ENCODE peak calls at places on chromosomes 2 and 18, in six cellular contexts. V, M, B, U, G and R are unnamed samples.

GRCh38 chr2:196238836-196239380 is 67.5 kb upstream of the STK17B start:
- DNase-seq in U (no peak), G (no peak), B (no peak), V (no peak), M (no peak), R (no peak)

GRCh38 chr18:49016648-49017539 is 66.1 kb upstream of the SMAD7 start:
- DNase-seq in B (no peak), U (peak), V (peak), G (peak), M (peak), R (no peak)

GRCh38 chr2:39059366-39059952 is 61.4 kb downstream of the SOS1 start:
- DNase-seq in M (no peak), G (peak), U (peak), V (peak), B (peak), R (no peak)

GRCh38 chr18:12939161-12939560 is 8.7 kb upstream of the SEH1L start:
- DNase-seq in B (no peak), G (no peak), U (no peak), V (no peak), M (no peak), R (no peak)

GRCh38 chr2:109393211-109393610 is 220.6 kb downstream of the SEPTIN10 start:
- DNase-seq in M (no peak), B (no peak), V (no peak), U (no peak), G (no peak), R (no peak)

GRCh38 chr18:34740101-34740500 is 30.0 kb downstream of the DTNA start:
- DNase-seq in U (no peak), M (no peak), G (no peak), B (no peak), V (no peak), R (no peak)

GRCh38 chr2:236768393-236769140 is 198.9 kb downstream of the ACKR3 start:
- DNase-seq in M (no peak), V (no peak), B (no peak), G (no peak), U (no peak), R (no peak)

GRCh38 chr2:112582314-112582746 is 2.1 kb upstream of the CHCHD5 start:
- DNase-seq in U (peak), G (no peak), M (no peak), V (peak), B (no peak), R (no peak)

GRCh38 chr2:111168528-111168929 is 47.8 kb downstream of the BCL2L11 start:
- DNase-seq in B (peak), M (no peak), U (peak), G (peak), V (no peak), R (no peak)

GRCh38 chr2:71783815-71784214 is 330.5 kb downstream of the DYSF start:
- DNase-seq in M (peak), U (no peak), G (no peak), B (peak), V (no peak), R (no peak)

GRCh38 chr18:56696966-56697365 is 45.8 kb downstream of the WDR7 start:
- DNase-seq in U (peak), M (no peak), G (peak), V (no peak), B (no peak), R (no peak)

DNA sequence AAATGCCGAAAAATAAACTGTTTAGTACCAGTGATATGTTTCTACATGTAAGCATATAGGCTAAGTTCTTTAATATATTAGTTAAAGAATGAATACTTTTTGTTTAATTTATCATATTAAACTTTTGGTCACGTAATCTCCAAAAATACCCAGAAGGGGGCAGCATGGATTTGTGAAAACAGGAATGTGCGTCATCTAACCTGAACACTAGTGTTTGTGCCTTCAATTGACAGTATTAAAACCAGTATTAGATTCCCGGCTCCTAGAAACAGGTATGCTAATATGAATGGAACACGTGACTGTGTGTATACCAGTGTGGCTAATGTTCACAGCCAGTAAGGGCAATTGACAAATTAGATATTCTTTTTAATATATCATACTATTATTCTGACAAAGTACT is 51.8 kb downstream of the WDR7 start:
- DNase-seq in U (peak), M (no peak), G (peak), V (peak), B (peak), R (peak)
- TF ChIP-seq CTCF in U (peak), M (peak), G (peak), V (peak), B (peak), R (peak)

DNA sequence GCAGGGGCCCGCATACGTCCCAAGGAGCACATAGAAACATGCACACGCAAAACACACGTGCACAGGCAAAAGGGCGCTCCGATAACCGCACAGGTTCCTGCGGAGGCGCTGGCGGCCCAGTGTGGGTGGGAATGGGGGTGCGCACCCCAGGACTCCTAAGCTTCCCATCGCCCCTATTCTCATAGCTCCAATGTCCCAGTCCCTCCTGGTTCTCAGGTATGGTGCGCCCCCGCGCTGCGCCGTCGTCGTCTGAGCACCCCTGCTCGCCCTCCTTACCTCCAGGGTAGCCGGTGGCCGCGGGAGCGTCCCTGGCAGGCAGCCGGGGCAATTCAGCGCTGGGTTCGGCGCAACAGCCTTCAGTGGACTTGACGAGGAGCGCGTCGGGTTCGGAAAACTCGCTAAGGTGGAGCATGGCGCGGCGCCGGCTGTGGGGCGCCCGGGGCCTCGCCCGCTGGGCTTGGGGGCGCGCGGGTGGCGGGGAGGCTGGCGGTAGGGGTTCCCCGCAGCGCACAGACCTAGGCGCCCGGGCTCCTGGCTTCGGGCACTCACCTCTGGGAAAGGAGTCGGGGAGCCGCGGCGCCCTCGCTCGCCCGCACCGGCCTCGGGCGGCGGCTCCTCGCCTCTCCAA is 328 bp downstream of the EGR4 start:
- DNase-seq in M (no peak), G (peak), U (no peak), V (peak), B (peak), R (no peak)
- TF ChIP-seq CTCF in M (no peak), G (no peak), U (no peak), V (no peak), B (no peak), R (no peak)

DNA sequence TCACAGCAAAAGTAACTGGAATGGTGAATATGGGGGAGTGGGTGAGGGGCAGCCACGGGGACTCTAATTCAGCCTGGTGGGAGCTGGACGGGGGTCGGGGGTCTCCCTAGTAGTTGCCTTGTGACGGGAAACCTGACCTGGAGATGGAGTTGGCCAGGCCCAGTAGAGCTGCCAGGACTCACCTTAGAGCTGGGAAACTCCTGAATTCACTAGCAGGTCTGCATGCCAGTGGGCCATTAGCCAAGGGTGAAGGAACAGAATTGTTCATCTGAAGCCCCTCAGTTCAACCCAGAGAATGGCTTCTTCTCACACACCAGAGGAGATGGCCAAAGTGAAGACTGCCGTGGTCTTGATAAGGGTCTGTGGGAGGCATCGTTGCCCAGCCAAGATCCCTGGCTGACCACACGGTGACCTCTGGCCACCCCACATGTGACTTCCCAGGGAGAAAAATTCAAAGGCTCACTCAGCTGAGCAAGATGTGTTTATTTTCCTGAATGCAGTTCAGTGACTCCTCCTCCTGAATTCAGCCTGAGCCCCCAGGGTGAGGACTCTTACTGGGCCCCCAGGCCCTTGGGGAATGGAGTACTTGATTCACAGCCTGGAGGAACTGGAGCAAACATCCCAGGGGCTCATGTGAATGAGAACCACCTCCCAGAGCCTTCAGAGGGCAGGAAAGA is 25.1 kb downstream of the MOCOS start:
- DNase-seq in M (no peak), U (no peak), G (no peak), V (no peak), B (no peak), R (no peak)
- TF ChIP-seq CTCF in M (no peak), U (no peak), G (no peak), V (no peak), B (no peak), R (no peak)

GRCh38 chr2:54158311-54158710 is 42.9 kb downstream of the ACYP2 start:
- DNase-seq in M (no peak), V (no peak), B (no peak), U (no peak), G (no peak), R (no peak)

GRCh38 chr2:54166121-54166773 is 50.8 kb downstream of the ACYP2 start:
- DNase-seq in U (peak), B (no peak), M (no peak), G (no peak), V (no peak), R (no peak)

DNA sequence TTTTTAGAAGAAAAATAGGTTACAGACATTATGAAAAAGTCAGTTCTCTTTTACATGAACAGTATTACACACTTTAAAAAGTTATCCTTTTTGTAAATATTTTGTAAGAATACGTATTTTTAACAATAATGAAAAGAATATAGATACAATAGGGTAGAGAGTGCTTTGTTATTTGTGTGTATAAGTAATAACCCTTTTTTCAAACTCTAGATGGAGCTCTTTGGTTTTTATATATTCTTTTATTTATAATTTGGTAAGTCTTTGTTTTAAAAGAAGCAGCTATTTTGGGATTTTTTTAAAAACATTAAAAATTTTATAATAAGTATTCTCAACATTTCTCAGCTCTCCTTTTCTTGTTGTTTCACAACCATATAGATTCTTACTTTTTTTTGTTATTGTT is 46.2 kb downstream of the ACYP2 start:
- DNase-seq in M (no peak), G (no peak), U (no peak), B (no peak), V (no peak), R (no peak)
- TF ChIP-seq CTCF in M (peak), G (no peak), U (peak), B (no peak), V (no peak), R (peak)

GRCh38 chr2:13056259-13056843 is 339.6 kb downstream of the TRIB2 start:
- DNase-seq in B (no peak), U (no peak), M (no peak), V (peak), G (no peak), R (no peak)
- TF ChIP-seq CTCF in B (peak), U (peak), M (peak), V (peak), G (peak), R (peak)